ENCODE peak calls at places on chromosomes 6 and 20, in five cellular contexts. Y, A, B, Z and P are unnamed samples.

GRCh38 chr6:25404693-25405169 is 125.6 kb downstream of the CARMIL1 start:
- DNase-seq in Y (no peak), A (peak; percentile 24), B (no peak), Z (no peak), P (peak; percentile 27)

GRCh38 chr20:33246077-33246476 is 10.3 kb downstream of the BPIFA1 start:
- DNase-seq in Y (no peak), A (no peak), B (no peak), Z (no peak), P (no peak)

GRCh38 chr6:159828074-159828473 is 28.0 kb downstream of the PNLDC1 start:
- DNase-seq in Y (no peak), A (no peak), B (no peak), Z (no peak), P (no peak)

GRCh38 chr6:36676142-36677058 is 2.1 kb upstream of the CDKN1A start:
- DNase-seq in Y (no peak), A (no peak), B (no peak), Z (peak; percentile 69), P (no peak)

GRCh38 chr6:37244430-37245310 is 12.9 kb upstream of the TBC1D22B start:
- DNase-seq in Y (no peak), A (no peak), B (peak; percentile 100), Z (peak; percentile 100), P (no peak)

GRCh38 chr6:111973897-111974639 is 79.8 kb upstream of the CCN6 start:
- DNase-seq in Y (no peak), A (no peak), B (no peak), Z (peak; percentile 77), P (no peak)

GRCh38 chr20:45111285-45111684 is 3.7 kb downstream of the WFDC5 start:
- DNase-seq in Y (no peak), A (no peak), B (no peak), Z (no peak), P (no peak)

GRCh38 chr20:43853174-43853803 is 61.4 kb upstream of the TOX2 start:
- DNase-seq in Y (no peak), A (no peak), B (no peak), Z (peak; percentile 46), P (no peak)

GRCh38 chr20:24747015-24747712 is 201.9 kb upstream of the CST7 start:
- DNase-seq in Y (no peak), A (no peak), B (no peak), Z (no peak), P (no peak)

GRCh38 chr6:158665332-158665731 is 15.5 kb downstream of the SYTL3 start:
- DNase-seq in Y (no peak), A (no peak), B (no peak), Z (no peak), P (no peak)

GRCh38 chr20:40703981-40704530 is 15.0 kb upstream of the MAFB start:
- DNase-seq in Y (no peak), A (no peak), B (no peak), Z (no peak), P (no peak)

GRCh38 chr6:11770546-11771466 is 7.8 kb downstream of the ADTRP start:
- DNase-seq in Y (no peak), A (no peak), B (peak; percentile 99), Z (peak; percentile 98), P (no peak)

GRCh38 chr6:91744576-91744975 is 1157.7 kb upstream of the MAP3K7 start:
- DNase-seq in Y (no peak), A (no peak), B (no peak), Z (no peak), P (no peak)

GRCh38 chr20:23061713-23062561 is 12.5 kb upstream of the THBD start:
- DNase-seq in Y (no peak), A (no peak), B (peak; percentile 12), Z (peak; percentile 81), P (no peak)
- TF ChIP-seq CTCF in Y (no peak), A (no peak), B (peak; percentile 71), Z (peak; percentile 68), P (no peak)

GRCh38 chr20:49603209-49603627 is 35.3 kb upstream of the PTGIS start:
- DNase-seq in Y (no peak), A (no peak), B (no peak), Z (peak; percentile 39), P (no peak)
- TF ChIP-seq CTCF in Y (no peak), A (no peak), B (peak; percentile 59), Z (peak; percentile 52), P (no peak)

DNA sequence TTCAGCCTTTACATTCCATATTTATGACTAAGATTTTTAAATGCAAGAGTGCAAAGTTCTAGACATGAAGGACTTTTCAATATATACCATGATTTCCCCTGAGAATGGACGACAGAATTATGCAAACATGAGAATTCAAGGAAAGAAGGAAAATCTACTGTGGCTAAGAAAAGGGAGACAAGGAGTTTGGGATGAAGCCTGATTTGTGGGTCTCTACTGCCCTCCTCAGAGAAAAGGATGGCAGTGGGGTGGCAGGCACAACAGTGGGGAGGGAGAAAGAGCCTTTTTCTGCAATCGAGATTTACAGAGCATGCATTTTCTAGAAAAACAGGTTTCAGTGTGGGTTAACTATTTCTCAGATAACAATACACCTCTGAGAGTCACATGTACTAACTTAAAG is 466.9 kb upstream of the NRSN1 start:
- DNase-seq in Y (no peak), A (no peak), B (no peak), Z (peak; percentile 39), P (no peak)
- TF ChIP-seq CTCF in Y (peak; percentile 48), A (no peak), B (no peak), Z (peak; percentile 45), P (no peak)

DNA sequence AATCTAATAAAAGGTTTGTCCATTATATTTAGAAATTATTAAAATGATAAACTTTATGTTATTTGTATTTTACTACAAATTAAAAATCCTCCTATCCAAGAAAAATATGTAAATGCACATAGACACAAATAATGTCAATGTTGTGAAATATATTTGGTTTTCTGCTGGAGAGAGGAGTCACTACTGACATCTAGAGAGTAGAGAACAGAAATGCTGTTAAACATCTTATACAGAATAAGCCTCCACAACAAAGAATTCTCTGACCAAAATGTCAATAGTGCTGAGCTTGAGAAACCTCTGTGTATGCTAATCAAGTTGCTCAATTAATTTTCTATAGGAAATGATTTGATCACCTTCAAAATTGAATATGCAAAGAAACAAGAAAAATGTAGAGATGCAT is 12.4 kb downstream of the HTR1B start:
- DNase-seq in Y (no peak), A (no peak), B (no peak), Z (peak; percentile 44), P (no peak)
- TF ChIP-seq CTCF in Y (no peak), A (no peak), B (peak; percentile 31), Z (peak; percentile 25), P (no peak)

GRCh38 chr6:4280721-4281120 is 145.3 kb upstream of the ECI2 start:
- DNase-seq in Y (no peak), A (no peak), B (peak; percentile 83), Z (peak; percentile 66), P (no peak)

GRCh38 chr6:4282926-4283325 is 147.6 kb upstream of the ECI2 start:
- DNase-seq in Y (no peak), A (no peak), B (no peak), Z (no peak), P (no peak)

GRCh38 chr6:4280031-4280430 is 144.7 kb upstream of the ECI2 start:
- DNase-seq in Y (no peak), A (no peak), B (no peak), Z (no peak), P (no peak)

GRCh38 chr6:4281341-4282293 is 146.2 kb upstream of the ECI2 start:
- DNase-seq in Y (peak; percentile 36), A (peak; percentile 4), B (no peak), Z (peak; percentile 28), P (no peak)
- TF ChIP-seq CTCF in Y (peak; percentile 17), A (no peak), B (peak; percentile 6), Z (no peak), P (no peak)

GRCh38 chr20:6940052-6940451 is 172.6 kb downstream of the BMP2 start:
- DNase-seq in Y (no peak), A (no peak), B (no peak), Z (peak; percentile 12), P (no peak)
- TF ChIP-seq CTCF in Y (peak; percentile 36), A (no peak), B (no peak), Z (peak; percentile 23), P (no peak)

GRCh38 chr20:51616060-51616459 is 73.5 kb upstream of the NFATC2 start:
- DNase-seq in Y (no peak), A (no peak), B (no peak), Z (no peak), P (no peak)
- TF ChIP-seq CTCF in Y (no peak), A (no peak), B (peak; percentile 4), Z (no peak), P (no peak)

GRCh38 chr6:31651602-31652191 is 764 bp downstream of the BAG6 start:
- DNase-seq in Y (no peak), A (no peak), B (no peak), Z (peak; percentile 77), P (no peak)

GRCh38 chr6:31655349-31656237 is at the start of gene APOM:
- DNase-seq in Y (no peak), A (no peak), B (no peak), Z (no peak), P (no peak)

GRCh38 chr6:31654574-31655348 is 933 bp upstream of the APOM start:
- DNase-seq in Y (no peak), A (no peak), B (no peak), Z (no peak), P (no peak)

GRCh38 chr6:31657406-31658157 is 1.9 kb downstream of the APOM start:
- DNase-seq in Y (no peak), A (no peak), B (no peak), Z (no peak), P (no peak)

DNA sequence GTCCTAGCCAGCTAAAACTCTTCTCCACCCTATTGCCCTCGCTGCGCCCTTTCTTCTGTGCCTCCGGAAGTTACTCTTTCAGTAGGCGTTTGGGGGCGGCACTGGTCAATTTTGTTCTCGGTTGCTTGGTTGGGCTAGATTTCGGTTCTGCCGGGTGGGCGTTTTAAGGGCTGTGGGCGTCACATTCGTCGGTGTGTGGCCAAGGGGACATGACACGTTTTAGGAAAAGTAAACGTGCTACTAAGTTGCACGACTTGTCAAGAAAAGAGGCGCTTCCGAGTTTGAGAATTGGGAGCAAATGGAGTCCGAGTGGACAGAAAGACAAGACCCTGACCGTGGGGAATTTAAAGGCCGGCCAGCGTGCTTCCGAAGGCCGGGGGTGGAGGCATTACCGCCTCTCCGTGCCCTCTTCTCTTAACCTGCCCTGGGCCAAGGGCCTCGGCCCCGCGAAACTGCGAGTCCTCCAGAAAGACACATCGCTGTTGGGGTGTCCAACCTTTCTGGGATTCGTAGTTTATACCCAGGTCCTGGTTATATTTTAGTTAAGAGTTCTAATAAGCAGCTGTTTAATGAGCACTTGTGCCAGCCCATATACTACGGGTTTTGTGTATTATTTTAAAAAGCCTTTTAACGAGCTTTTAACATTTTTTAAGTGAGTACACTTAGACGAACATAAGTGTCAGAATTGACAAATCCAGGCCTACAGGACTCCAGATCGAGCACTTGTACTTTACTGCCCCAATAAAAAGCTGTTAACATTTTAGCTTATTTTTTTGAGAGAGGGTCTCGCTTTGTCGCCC is 664 bp upstream of the BAG6 start:
- DNase-seq in Y (peak; percentile 39), A (no peak), B (no peak), Z (no peak), P (no peak)
- TF ChIP-seq CTCF in Y (no peak), A (no peak), B (no peak), Z (peak; percentile 12), P (no peak)